ENCODE peak calls at places on chromosomes 6 and 20, in ten cellular contexts. Z is ELR; W is prostate gland; N is colonic mucosa; U is GM12892; Q is T-helper 17 cell; E is heart right ventricle; V is Caki2; H is CD4-positive, alpha-beta T cell; F is activated naive CD8-positive, alpha-beta T cell treated with anti-CD3 and anti-CD28 coated beads, Interleukin-2, amount 50 U/mL, for 24 hours. C is an unnamed sample.

GRCh38 chr20:50304501-50304856 is 113.8 kb downstream of the CEBPB start:
- DNase-seq in Z (no peak), W (no peak), N (peak; percentile 44), U (no peak), Q (no peak), E (peak; percentile 83), V (no peak), H (no peak), F (no peak), C (no peak)

GRCh38 chr20:32524871-32525501 is 60.1 kb downstream of the NOL4L start:
- DNase-seq in Z (no peak), W (peak; percentile 53), N (no peak), U (no peak), Q (no peak), E (peak; percentile 78), V (no peak), H (no peak), F (no peak), C (peak; percentile 37)

GRCh38 chr6:168216741-168217140 is 102.8 kb downstream of the DACT2 start:
- DNase-seq in Z (no peak), W (no peak), N (no peak), U (no peak), Q (no peak), E (no peak), V (no peak), H (no peak), F (no peak), C (no peak)

GRCh38 chr20:555933-556332 is 12.3 kb upstream of the CSNK2A1 start:
- DNase-seq in Z (no peak), W (no peak), N (peak; percentile 61), U (no peak), Q (no peak), E (peak; percentile 75), V (peak; percentile 86), H (no peak), F (no peak), C (peak; percentile 36)

GRCh38 chr6:108408453-108408852 is 113.6 kb downstream of the AFG1L start:
- DNase-seq in Z (no peak), W (no peak), N (no peak), U (no peak), Q (no peak), E (no peak), V (no peak), H (no peak), F (no peak), C (no peak)

GRCh38 chr6:32153252-32153834 is 598 bp upstream of the PPT2 start:
- DNase-seq in Z (peak; percentile 64), W (no peak), N (peak; percentile 46), U (no peak), Q (no peak), E (peak; percentile 42), V (peak; percentile 89), H (no peak), F (peak; percentile 22), C (no peak)

GRCh38 chr6:55276745-55277627 is 50.3 kb upstream of the GFRAL start:
- DNase-seq in Z (peak; percentile 73), W (peak; percentile 36), N (peak; percentile 32), U (no peak), Q (no peak), E (peak; percentile 45), V (peak; percentile 30), H (no peak), F (no peak), C (peak; percentile 45)

GRCh38 chr6:73028893-73029450 is 196.3 kb downstream of the KHDC1L start:
- DNase-seq in Z (no peak), W (no peak), N (no peak), U (no peak), Q (no peak), E (no peak), V (no peak), H (no peak), F (no peak), C (no peak)

GRCh38 chr6:54574671-54575070 is 266.4 kb downstream of the TINAG start:
- DNase-seq in Z (no peak), W (no peak), N (no peak), U (no peak), Q (no peak), E (no peak), V (no peak), H (no peak), F (no peak), C (peak; percentile 37)

GRCh38 chr20:63639093-63639860 is 12.4 kb upstream of the GMEB2 start:
- DNase-seq in Z (no peak), W (no peak), N (peak; percentile 38), U (no peak), Q (peak; percentile 64), E (peak; percentile 51), V (no peak), H (peak; percentile 87), F (peak; percentile 79), C (no peak)

GRCh38 chr20:17795003-17795402 is 95.2 kb downstream of the BANF2 start:
- DNase-seq in Z (no peak), W (no peak), N (no peak), U (no peak), Q (no peak), E (no peak), V (no peak), H (no peak), F (no peak), C (no peak)

GRCh38 chr6:107977283-107977682 is 19.3 kb upstream of the SEC63 start:
- DNase-seq in Z (peak; percentile 58), W (no peak), N (no peak), U (no peak), Q (no peak), E (no peak), V (peak; percentile 21), H (no peak), F (no peak), C (peak; percentile 42)

GRCh38 chr6:5677219-5678000 is 329.3 kb downstream of the NRN1 start:
- DNase-seq in Z (no peak), W (no peak), N (no peak), U (no peak), Q (no peak), E (no peak), V (no peak), H (no peak), F (no peak), C (no peak)

C was measured in HT-29.